ENCODE peak calls at places on chromosome 14, in eight cellular contexts. One of them, this sample, is unnamed.

GRCh38 chr14:81176224-81176623 is 44.5 kb downstream of the GTF2A1 start:
- DNase-seq in NCI-H2029: no peak
- DNase-seq in activated B cell treated with CpG ODN at 0.5 μM for 24 hours: no peak
- DNase-seq in COLO829: no peak
- DNase-seq in omental fat pad: peak; percentile 43
- DNase-seq in RPMI7951: no peak
- DNase-seq in A172: no peak
- DNase-seq in fibroblast of the conjunctiva: no peak
- DNase-seq in this sample: no peak

GRCh38 chr14:55430024-55430690 is 10.3 kb downstream of the TBPL2 start:
- DNase-seq in fibroblast of the conjunctiva: peak; percentile 79
- DNase-seq in NCI-H2029: peak; percentile 89
- DNase-seq in COLO829: peak; percentile 65
- DNase-seq in A172: peak; percentile 63
- DNase-seq in RPMI7951: peak; percentile 66
- DNase-seq in omental fat pad: no peak
- DNase-seq in activated B cell treated with CpG ODN at 0.5 μM for 24 hours: no peak
- DNase-seq in this sample: peak; percentile 69

GRCh38 chr14:101705733-101706508 is 55.6 kb upstream of the PPP2R5C start:
- DNase-seq in COLO829: no peak
- DNase-seq in RPMI7951: no peak
- DNase-seq in A172: peak; percentile 16
- DNase-seq in activated B cell treated with CpG ODN at 0.5 μM for 24 hours: peak; percentile 56
- DNase-seq in fibroblast of the conjunctiva: no peak
- DNase-seq in omental fat pad: no peak
- DNase-seq in NCI-H2029: peak; percentile 2
- DNase-seq in this sample: no peak

GRCh38 chr14:76922599-76922998 is 96.4 kb downstream of the LRRC74A start:
- DNase-seq in fibroblast of the conjunctiva: no peak
- DNase-seq in omental fat pad: no peak
- DNase-seq in activated B cell treated with CpG ODN at 0.5 μM for 24 hours: no peak
- DNase-seq in COLO829: no peak
- DNase-seq in NCI-H2029: no peak
- DNase-seq in A172: no peak
- DNase-seq in RPMI7951: peak; percentile 46
- DNase-seq in this sample: no peak

GRCh38 chr14:53180272-53181221 is 27.4 kb upstream of the DDHD1 start:
- DNase-seq in activated B cell treated with CpG ODN at 0.5 μM for 24 hours: no peak
- DNase-seq in NCI-H2029: no peak
- DNase-seq in omental fat pad: no peak
- DNase-seq in fibroblast of the conjunctiva: peak; percentile 5
- DNase-seq in COLO829: no peak
- DNase-seq in RPMI7951: peak; percentile 66
- DNase-seq in A172: peak; percentile 17
- DNase-seq in this sample: no peak

GRCh38 chr14:72519543-72519942 is 374.4 kb downstream of the DPF3 start:
- DNase-seq in activated B cell treated with CpG ODN at 0.5 μM for 24 hours: no peak
- DNase-seq in NCI-H2029: no peak
- DNase-seq in fibroblast of the conjunctiva: no peak
- DNase-seq in A172: no peak
- DNase-seq in omental fat pad: no peak
- DNase-seq in RPMI7951: no peak
- DNase-seq in COLO829: no peak
- DNase-seq in this sample: no peak

GRCh38 chr14:91415794-91416743 is 1.6 kb downstream of the CCDC88C start:
- DNase-seq in activated B cell treated with CpG ODN at 0.5 μM for 24 hours: peak; percentile 40
- DNase-seq in COLO829: no peak
- DNase-seq in RPMI7951: no peak
- DNase-seq in NCI-H2029: no peak
- DNase-seq in omental fat pad: no peak
- DNase-seq in fibroblast of the conjunctiva: no peak
- DNase-seq in A172: no peak
- DNase-seq in this sample: peak; percentile 46

GRCh38 chr14:59017285-59017965 is 171.0 kb upstream of the DAAM1 start:
- DNase-seq in omental fat pad: no peak
- DNase-seq in activated B cell treated with CpG ODN at 0.5 μM for 24 hours: no peak
- DNase-seq in COLO829: no peak
- DNase-seq in RPMI7951: no peak
- DNase-seq in fibroblast of the conjunctiva: no peak
- DNase-seq in A172: no peak
- DNase-seq in NCI-H2029: no peak
- DNase-seq in this sample: no peak

GRCh38 chr14:89167705-89168104 is 249.3 kb downstream of the FOXN3 start:
- DNase-seq in activated B cell treated with CpG ODN at 0.5 μM for 24 hours: no peak
- DNase-seq in COLO829: no peak
- DNase-seq in NCI-H2029: no peak
- DNase-seq in A172: no peak
- DNase-seq in RPMI7951: no peak
- DNase-seq in fibroblast of the conjunctiva: no peak
- DNase-seq in omental fat pad: no peak
- DNase-seq in this sample: no peak

GRCh38 chr14:77059276-77059934 is 30.9 kb upstream of the IRF2BPL start:
- DNase-seq in NCI-H2029: no peak
- DNase-seq in omental fat pad: no peak
- DNase-seq in COLO829: peak; percentile 88
- DNase-seq in activated B cell treated with CpG ODN at 0.5 μM for 24 hours: no peak
- DNase-seq in RPMI7951: peak; percentile 95
- DNase-seq in fibroblast of the conjunctiva: peak; percentile 55
- DNase-seq in A172: peak; percentile 80
- DNase-seq in this sample: peak; percentile 84

GRCh38 chr14:64266206-64266605 is 28.0 kb downstream of the ESR2 start:
- DNase-seq in activated B cell treated with CpG ODN at 0.5 μM for 24 hours: no peak
- DNase-seq in COLO829: no peak
- DNase-seq in omental fat pad: no peak
- DNase-seq in A172: peak; percentile 10
- DNase-seq in NCI-H2029: no peak
- DNase-seq in fibroblast of the conjunctiva: peak; percentile 37
- DNase-seq in RPMI7951: peak; percentile 42
- DNase-seq in this sample: peak; percentile 82

GRCh38 chr14:65019944-65020566 is 33.4 kb downstream of the FNTB start:
- DNase-seq in COLO829: peak; percentile 64
- DNase-seq in activated B cell treated with CpG ODN at 0.5 μM for 24 hours: no peak
- DNase-seq in fibroblast of the conjunctiva: peak; percentile 58
- DNase-seq in omental fat pad: no peak
- DNase-seq in RPMI7951: peak; percentile 72
- DNase-seq in A172: peak; percentile 51
- DNase-seq in NCI-H2029: peak; percentile 19
- DNase-seq in this sample: peak; percentile 79

GRCh38 chr14:92366237-92366636 is 43.3 kb downstream of the SLC24A4 start:
- DNase-seq in omental fat pad: no peak
- DNase-seq in activated B cell treated with CpG ODN at 0.5 μM for 24 hours: no peak
- DNase-seq in NCI-H2029: no peak
- DNase-seq in fibroblast of the conjunctiva: no peak
- DNase-seq in A172: no peak
- DNase-seq in COLO829: no peak
- DNase-seq in RPMI7951: no peak
- DNase-seq in this sample: no peak

GRCh38 chr14:32430326-32430725 is 101.2 kb downstream of the AKAP6 start:
- DNase-seq in omental fat pad: no peak
- DNase-seq in fibroblast of the conjunctiva: no peak
- DNase-seq in activated B cell treated with CpG ODN at 0.5 μM for 24 hours: no peak
- DNase-seq in NCI-H2029: no peak
- DNase-seq in COLO829: no peak
- DNase-seq in A172: no peak
- DNase-seq in RPMI7951: peak; percentile 69
- DNase-seq in this sample: peak; percentile 27

GRCh38 chr14:61296707-61297502 is 15.8 kb upstream of the TMEM30B start:
- DNase-seq in omental fat pad: no peak
- DNase-seq in activated B cell treated with CpG ODN at 0.5 μM for 24 hours: no peak
- DNase-seq in fibroblast of the conjunctiva: peak; percentile 31
- DNase-seq in COLO829: peak; percentile 48
- DNase-seq in NCI-H2029: peak; percentile 81
- DNase-seq in A172: peak; percentile 11
- DNase-seq in RPMI7951: peak; percentile 26
- DNase-seq in this sample: peak; percentile 56

GRCh38 chr14:61644834-61645233 is 50.5 kb upstream of the HIF1A start:
- DNase-seq in COLO829: no peak
- DNase-seq in fibroblast of the conjunctiva: no peak
- DNase-seq in A172: no peak
- DNase-seq in omental fat pad: no peak
- DNase-seq in NCI-H2029: peak; percentile 84
- DNase-seq in RPMI7951: no peak
- DNase-seq in activated B cell treated with CpG ODN at 0.5 μM for 24 hours: no peak
- DNase-seq in this sample: no peak

This sample was measured in RKO.